ENCODE peak calls at places on chromosomes 11 and 22, in five cellular contexts. F, I, T, W and K are unnamed samples.

GRCh38 chr11:27757953-27758352 is 57.7 kb upstream of the BDNF start:
- DNase-seq in F (no peak), I (no peak), T (no peak), W (no peak), K (peak; percentile 86)

GRCh38 chr11:127493330-127493729 is 492.8 kb upstream of the KIRREL3 start:
- DNase-seq in F (peak; percentile 51), I (no peak), T (no peak), W (no peak), K (no peak)

GRCh38 chr11:83437939-83438338 is 151.8 kb upstream of the CCDC90B start:
- DNase-seq in F (no peak), I (no peak), T (no peak), W (no peak), K (no peak)

GRCh38 chr11:7530013-7530412 is 16.2 kb downstream of the PPFIBP2 start:
- DNase-seq in F (no peak), I (no peak), T (no peak), W (no peak), K (no peak)

GRCh38 chr22:42269407-42270177 is 861 bp downstream of the TCF20 start:
- DNase-seq in F (peak; percentile 84), I (peak; percentile 60), T (peak; percentile 77), W (no peak), K (peak; percentile 94)

GRCh38 chr11:27524155-27524554 is 17.6 kb upstream of the LIN7C start:
- DNase-seq in F (peak; percentile 12), I (no peak), T (no peak), W (no peak), K (no peak)

GRCh38 chr11:12195773-12196172 is 85.4 kb downstream of the MICAL2 start:
- DNase-seq in F (no peak), I (no peak), T (no peak), W (no peak), K (no peak)

GRCh38 chr11:73308003-73308962 is at the start of gene ARHGEF17:
- DNase-seq in F (peak; percentile 96), I (peak; percentile 82), T (peak; percentile 93), W (no peak), K (peak; percentile 96)

GRCh38 chr11:8833568-8834275 is 77.3 kb upstream of the AKIP1 start:
- DNase-seq in F (no peak), I (no peak), T (peak; percentile 23), W (no peak), K (peak; percentile 57)

GRCh38 chr11:95414217-95414616 is 183.2 kb upstream of the SESN3 start:
- DNase-seq in F (no peak), I (no peak), T (no peak), W (no peak), K (no peak)

GRCh38 chr22:50583294-50583865 is 731 bp upstream of the CHKB start:
- DNase-seq in F (no peak), I (no peak), T (no peak), W (no peak), K (no peak)

GRCh38 chr11:57482782-57483569 is 22.6 kb downstream of the RTN4RL2 start:
- DNase-seq in F (peak; percentile 90), I (peak; percentile 70), T (peak; percentile 88), W (no peak), K (peak; percentile 96)

GRCh38 chr11:118998822-118999221 is 884 bp downstream of the CENATAC start:
- DNase-seq in F (peak; percentile 12), I (no peak), T (no peak), W (no peak), K (peak; percentile 72)

GRCh38 chr22:23743303-23743705 is 7.6 kb downstream of the ZNF70 start:
- DNase-seq in F (no peak), I (peak; percentile 90), T (no peak), W (no peak), K (peak; percentile 49)

GRCh38 chr11:116115801-116116200 is 611.6 kb upstream of the CADM1 start:
- DNase-seq in F (no peak), I (no peak), T (no peak), W (no peak), K (no peak)

GRCh38 chr22:35443790-35444684 is 44.1 kb downstream of the MCM5 start:
- DNase-seq in F (no peak), I (no peak), T (no peak), W (no peak), K (peak; percentile 22)

GRCh38 chr11:102343789-102344188 is 3.2 kb upstream of the BIRC2 start:
- DNase-seq in F (no peak), I (no peak), T (no peak), W (no peak), K (no peak)

GRCh38 chr11:28838741-28839140 is 730.6 kb downstream of the METTL15 start:
- DNase-seq in F (no peak), I (no peak), T (no peak), W (no peak), K (no peak)

GRCh38 chr11:119905162-119905561 is 176.2 kb upstream of the NECTIN1 start:
- DNase-seq in F (peak; percentile 12), I (no peak), T (no peak), W (no peak), K (no peak)

GRCh38 chr22:20964090-20964798 is 2.8 kb upstream of the AIFM3 start:
- DNase-seq in F (no peak), I (peak; percentile 44), T (no peak), W (no peak), K (no peak)

GRCh38 chr22:23536821-23537345 is 43.2 kb downstream of the IGLL1 start:
- DNase-seq in F (no peak), I (no peak), T (peak; percentile 42), W (no peak), K (no peak)

GRCh38 chr22:36797334-36797733 is 19.5 kb downstream of the PVALB start:
- DNase-seq in F (peak; percentile 63), I (no peak), T (no peak), W (no peak), K (no peak)

GRCh38 chr22:49048591-49048990 is 779.1 kb downstream of the BRD1 start:
- DNase-seq in F (no peak), I (no peak), T (no peak), W (no peak), K (no peak)

GRCh38 chr11:76270387-76270786 is 64.1 kb upstream of the WNT11 start:
- DNase-seq in F (no peak), I (peak; percentile 73), T (no peak), W (no peak), K (no peak)

GRCh38 chr11:69443968-69444364 is 37.5 kb upstream of the LINC01488 start:
- DNase-seq in F (no peak), I (no peak), T (no peak), W (no peak), K (peak; percentile 94)

GRCh38 chr11:98455500-98456186 is 565.1 kb upstream of the CNTN5 start:
- DNase-seq in F (no peak), I (no peak), T (peak; percentile 42), W (no peak), K (no peak)

GRCh38 chr11:86143429-86144030 is 74.6 kb upstream of the PICALM start:
- DNase-seq in F (no peak), I (no peak), T (no peak), W (no peak), K (no peak)

GRCh38 chr11:73382183-73382582 is 6.0 kb downstream of the RELT start:
- DNase-seq in F (no peak), I (no peak), T (no peak), W (no peak), K (no peak)

GRCh38 chr11:48020092-48020755 is 39.9 kb downstream of the PTPRJ start:
- DNase-seq in F (no peak), I (no peak), T (no peak), W (no peak), K (peak; percentile 38)

GRCh38 chr11:116928102-116928777 is 90.8 kb upstream of the APOA1 start:
- DNase-seq in F (no peak), I (no peak), T (no peak), W (no peak), K (no peak)

GRCh38 chr11:14264966-14265365 is 94.0 kb downstream of the RRAS2 start:
- DNase-seq in F (no peak), I (no peak), T (no peak), W (no peak), K (no peak)

GRCh38 chr22:47059701-47060161 is 297.3 kb downstream of the TBC1D22A start:
- DNase-seq in F (no peak), I (no peak), T (no peak), W (no peak), K (peak; percentile 63)

GRCh38 chr11:9132203-9132878 is 40.9 kb upstream of the SCUBE2 start:
- DNase-seq in F (no peak), I (no peak), T (no peak), W (no peak), K (peak; percentile 55)

GRCh38 chr11:122235615-122236014 is 119.6 kb upstream of the BLID start:
- DNase-seq in F (peak; percentile 38), I (peak; percentile 84), T (no peak), W (no peak), K (no peak)

GRCh38 chr22:39173787-39174497 is 21.5 kb upstream of the CBX7 start:
- DNase-seq in F (peak; percentile 31), I (no peak), T (no peak), W (no peak), K (no peak)

GRCh38 chr11:90476442-90477007 is 253.7 kb upstream of the CHORDC1 start:
- DNase-seq in F (peak; percentile 57), I (no peak), T (no peak), W (no peak), K (no peak)

GRCh38 chr11:64864473-64865285 is 13.7 kb downstream of the EHD1 start:
- DNase-seq in F (peak; percentile 57), I (peak; percentile 89), T (no peak), W (no peak), K (peak; percentile 98)